ENCODE peak calls at places on chromosomes 1 and 21, in five cellular contexts. E is activated T-cell treated with anti-CD3 and anti-CD28 coated beads for 24 hours; P is MM.1S; F is stimulated activated CD8-positive, alpha-beta memory T cell treated with anti-CD3 and anti-CD28 coated beads, Interleukin-2, amount 100 ng/mL, for 48 hours; I is ovary. M is an unnamed sample.

GRCh38 chr1:150535511-150536281 is 13.5 kb upstream of the ADAMTSL4 start:
- DNase-seq in P (no peak), F (no peak), I (no peak), E (no peak), M (no peak)

GRCh38 chr1:200979574-200980451 is 43.7 kb downstream of the KIF21B start:
- DNase-seq in P (peak; percentile 58), I (no peak), F (peak; percentile 63), E (peak; percentile 45), M (peak; percentile 45)

GRCh38 chr21:14825405-14826032 is 239.3 kb downstream of the NRIP1 start:
- DNase-seq in P (peak; percentile 73), F (no peak), I (no peak), E (no peak), M (peak; percentile 12)

GRCh38 chr1:218785928-218786327 is 387.8 kb upstream of the LYPLAL1 start:
- DNase-seq in F (no peak), I (peak; percentile 62), P (no peak), E (no peak), M (no peak)

GRCh38 chr21:25560151-25560783 is 47.0 kb downstream of the MRPL39 start:
- DNase-seq in I (no peak), E (no peak), F (no peak), P (no peak), M (no peak)

GRCh38 chr1:41995441-41996130 is 76.9 kb upstream of the HIVEP3 start:
- DNase-seq in E (no peak), P (no peak), F (no peak), I (no peak), M (no peak)

GRCh38 chr1:30449428-30450147 is 273.8 kb downstream of the MATN1 start:
- DNase-seq in I (no peak), E (no peak), F (no peak), P (no peak), M (no peak)

GRCh38 chr1:228150458-228151169 is 884 bp downstream of the GJC2 start:
- DNase-seq in F (no peak), E (no peak), I (peak; percentile 95), P (no peak), M (no peak)

GRCh38 chr1:109050228-109050995 is 8.5 kb upstream of the WDR47 start:
- DNase-seq in I (no peak), P (no peak), E (no peak), F (no peak), M (no peak)

GRCh38 chr1:31815752-31816484 is at the start of gene SPOCD1:
- DNase-seq in P (peak; percentile 93), I (peak; percentile 30), F (peak; percentile 85), E (peak; percentile 82), M (peak; percentile 85)

GRCh38 chr1:13725714-13726175 is 25.8 kb downstream of the PRDM2 start:
- DNase-seq in P (peak; percentile 62), I (no peak), F (peak; percentile 27), E (peak; percentile 32), M (peak; percentile 39)

GRCh38 chr1:219298581-219299148 is 125.0 kb downstream of the LYPLAL1 start:
- DNase-seq in I (no peak), P (no peak), E (no peak), F (no peak), M (no peak)

GRCh38 chr1:65832296-65832695 is 39.6 kb downstream of the PDE4B start:
- DNase-seq in I (no peak), F (no peak), P (no peak), E (no peak), M (no peak)

GRCh38 chr1:173062156-173062938 is 11.6 kb upstream of the TNFSF18 start:
- DNase-seq in I (no peak), E (no peak), F (no peak), P (no peak), M (no peak)

GRCh38 chr1:111842411-111842810 is 86.7 kb downstream of the DDX20 start:
- DNase-seq in F (no peak), E (no peak), I (no peak), P (no peak), M (no peak)

GRCh38 chr1:1540015-1540816 is at the start of gene TMEM240:
- DNase-seq in I (peak; percentile 85), E (peak; percentile 44), F (peak; percentile 44), P (no peak), M (peak; percentile 58)

GRCh38 chr1:209505044-209505443 is 78.5 kb upstream of the CAMK1G start:
- DNase-seq in E (no peak), I (no peak), F (no peak), P (no peak), M (no peak)

GRCh38 chr1:168179411-168180147 is 817 bp downstream of the TIPRL start:
- DNase-seq in F (peak; percentile 52), I (no peak), P (peak; percentile 37), E (no peak), M (no peak)

GRCh38 chr1:205610036-205610435 is 21.8 kb downstream of the ELK4 start:
- DNase-seq in E (no peak), I (no peak), P (no peak), F (no peak), M (no peak)

GRCh38 chr1:78492376-78492950 is 1.7 kb downstream of the PTGFR start:
- DNase-seq in E (no peak), I (no peak), P (no peak), F (no peak), M (no peak)

GRCh38 chr1:182197555-182197954 is 136.0 kb upstream of the ZNF648 start:
- DNase-seq in P (no peak), I (peak; percentile 55), F (no peak), E (no peak), M (no peak)

GRCh38 chr1:34684246-34684645 is 70.6 kb upstream of the GJB5 start:
- DNase-seq in F (no peak), E (no peak), P (no peak), I (no peak), M (peak; percentile 36)

GRCh38 chr1:101259744-101260148 is 22.9 kb downstream of the S1PR1 start:
- DNase-seq in P (no peak), I (no peak), E (no peak), F (no peak), M (no peak)

GRCh38 chr1:25517476-25518394 is 25.7 kb upstream of the LDLRAP1 start:
- DNase-seq in P (no peak), F (no peak), I (no peak), E (no peak), M (no peak)

GRCh38 chr1:152926091-152926490 is 17.7 kb downstream of the IVL start:
- DNase-seq in F (no peak), E (no peak), I (no peak), P (peak; percentile 58), M (no peak)

GRCh38 chr1:168565825-168566224 is 10.6 kb upstream of the XCL1 start:
- DNase-seq in I (no peak), F (no peak), P (no peak), E (no peak), M (no peak)

GRCh38 chr1:160800142-160800541 is 4.2 kb downstream of the LY9 start:
- DNase-seq in E (no peak), F (no peak), I (no peak), P (no peak), M (no peak)

GRCh38 chr1:215710340-215710971 is 143.4 kb downstream of the KCTD3 start:
- DNase-seq in F (no peak), P (peak; percentile 70), E (no peak), I (no peak), M (no peak)

GRCh38 chr1:19656780-19657475 is 7.7 kb upstream of the HTR6 start:
- DNase-seq in E (no peak), F (no peak), P (no peak), I (no peak), M (no peak)

GRCh38 chr1:215617979-215618378 is 50.9 kb downstream of the KCTD3 start:
- DNase-seq in F (no peak), E (no peak), P (no peak), I (no peak), M (no peak)

GRCh38 chr1:210123924-210124589 is 108.5 kb upstream of the SERTAD4 start:
- DNase-seq in F (no peak), P (no peak), I (no peak), E (no peak), M (no peak)

GRCh38 chr1:248622491-248623106 is 12.3 kb downstream of the OR2T11 start:
- DNase-seq in I (no peak), E (no peak), F (no peak), P (peak; percentile 30), M (no peak)

GRCh38 chr1:186925881-186926676 is 97.3 kb downstream of the PLA2G4A start:
- DNase-seq in I (no peak), E (no peak), P (no peak), F (no peak), M (no peak)

GRCh38 chr1:158124034-158124433 is 56.7 kb upstream of the CD1D start:
- DNase-seq in I (no peak), F (no peak), P (no peak), E (no peak), M (no peak)

GRCh38 chr1:217360510-217360909 is 270.4 kb downstream of the GPATCH2 start:
- DNase-seq in F (no peak), E (no peak), I (no peak), P (no peak), M (no peak)

GRCh38 chr1:112713466-112714312 is 1.4 kb downstream of the PPM1J start:
- DNase-seq in E (no peak), I (no peak), F (no peak), P (no peak), M (no peak)